ENCODE peak calls at places on chromosomes 1 and 21, in six cellular contexts. J is foreskin fibroblast; P is endodermal cell; H is ascending aorta; M is AG04449; F is CD8-positive, alpha-beta T cell. Z is an unnamed sample.

GRCh38 chr21:46060596-46061061 is 37.3 kb upstream of the COL6A2 start:
- DNase-seq in M (peak), J (peak), F (no peak), P (peak), H (peak), Z (peak)

GRCh38 chr1:1614204-1614953 is 921 bp upstream of the MIB2 start:
- DNase-seq in F (peak), J (peak), M (peak), P (peak), H (no peak), Z (peak)

GRCh38 chr1:33276573-33277298 is 20.4 kb downstream of the ZNF362 start:
- DNase-seq in F (no peak), M (no peak), H (no peak), J (no peak), P (no peak), Z (no peak)

GRCh38 chr1:41783189-41783639 is 135.5 kb downstream of the HIVEP3 start:
- DNase-seq in M (peak), P (no peak), J (peak), F (no peak), H (no peak), Z (peak)

GRCh38 chr1:109959632-109959973 is 25.0 kb upstream of the AHCYL1 start:
- DNase-seq in P (no peak), F (no peak), M (no peak), J (no peak), H (no peak), Z (no peak)

GRCh38 chr1:84539972-84540371 is 33.6 kb upstream of the GNG5 start:
- DNase-seq in H (no peak), P (no peak), J (no peak), M (no peak), F (no peak), Z (no peak)

GRCh38 chr1:182677393-182678098 is 6.8 kb downstream of the RGS8 start:
- DNase-seq in J (no peak), P (no peak), M (no peak), H (no peak), F (no peak), Z (no peak)

GRCh38 chr21:38380391-38381137 is 117.7 kb downstream of the ERG start:
- DNase-seq in M (no peak), P (no peak), H (peak), J (no peak), F (no peak), Z (peak)

GRCh38 chr21:38499296-38499695 is 1.0 kb upstream of the ERG start:
- DNase-seq in P (no peak), H (no peak), J (no peak), F (no peak), M (no peak), Z (peak)

GRCh38 chr1:184882649-184883303 is 91.5 kb downstream of the NIBAN1 start:
- DNase-seq in J (no peak), M (no peak), P (no peak), F (no peak), H (peak), Z (peak)

GRCh38 chr1:58927722-58928085 is 143.9 kb upstream of the JUN start:
- DNase-seq in H (no peak), M (no peak), J (no peak), P (peak), F (no peak), Z (no peak)

GRCh38 chr1:221440658-221441057 is 301.2 kb downstream of the DUSP10 start:
- DNase-seq in J (peak), M (no peak), P (no peak), H (no peak), F (no peak), Z (no peak)

GRCh38 chr1:79749607-79750006 is 743.1 kb upstream of the ADGRL4 start:
- DNase-seq in J (no peak), H (no peak), P (no peak), F (no peak), M (no peak), Z (no peak)

GRCh38 chr1:60111118-60111517 is 37.5 kb upstream of the C1orf87 start:
- DNase-seq in H (no peak), M (no peak), J (no peak), P (no peak), F (no peak), Z (no peak)

GRCh38 chr1:3905266-3905952 is 5.3 kb upstream of the C1orf174 start:
- DNase-seq in M (no peak), F (no peak), P (no peak), J (no peak), H (no peak), Z (no peak)

GRCh38 chr1:74673351-74674111 is at the start of gene ERICH3:
- DNase-seq in H (no peak), F (no peak), M (no peak), J (no peak), P (peak), Z (peak)

GRCh38 chr1:68057050-68057449 is 6.6 kb upstream of the DIRAS3 start:
- DNase-seq in J (no peak), F (no peak), M (no peak), H (no peak), P (no peak), Z (no peak)

GRCh38 chr1:89821322-89822108 is 683 bp downstream of the LRRC8D start:
- DNase-seq in P (peak), F (peak), J (no peak), M (no peak), H (peak), Z (no peak)

GRCh38 chr1:89822109-89822962 is 1.5 kb downstream of the LRRC8D start:
- DNase-seq in J (no peak), M (no peak), H (no peak), F (no peak), P (peak), Z (no peak)

GRCh38 chr1:89820423-89821321 is at the start of gene LRRC8D:
- DNase-seq in H (peak), M (no peak), J (peak), P (peak), F (peak), Z (peak)

GRCh38 chr1:89823679-89824292 is 3.0 kb downstream of the LRRC8D start:
- DNase-seq in M (no peak), H (no peak), F (no peak), P (no peak), J (no peak), Z (peak)

GRCh38 chr1:89822999-89823628 is 2.3 kb downstream of the LRRC8D start:
- DNase-seq in J (peak), H (no peak), M (no peak), F (no peak), P (no peak), Z (peak)
- H3K4me3 ChIP-seq in J (no peak), H (no peak), M (no peak), F (no peak), P (no peak), Z (no peak)

GRCh38 chr1:28736450-28737244 is at the start of gene YTHDF2:
- DNase-seq in F (peak), J (peak), M (peak), P (peak), H (peak), Z (peak)
- H3K4me3 ChIP-seq in F (peak), J (peak), M (peak), P (peak), H (peak), Z (peak)

DNA sequence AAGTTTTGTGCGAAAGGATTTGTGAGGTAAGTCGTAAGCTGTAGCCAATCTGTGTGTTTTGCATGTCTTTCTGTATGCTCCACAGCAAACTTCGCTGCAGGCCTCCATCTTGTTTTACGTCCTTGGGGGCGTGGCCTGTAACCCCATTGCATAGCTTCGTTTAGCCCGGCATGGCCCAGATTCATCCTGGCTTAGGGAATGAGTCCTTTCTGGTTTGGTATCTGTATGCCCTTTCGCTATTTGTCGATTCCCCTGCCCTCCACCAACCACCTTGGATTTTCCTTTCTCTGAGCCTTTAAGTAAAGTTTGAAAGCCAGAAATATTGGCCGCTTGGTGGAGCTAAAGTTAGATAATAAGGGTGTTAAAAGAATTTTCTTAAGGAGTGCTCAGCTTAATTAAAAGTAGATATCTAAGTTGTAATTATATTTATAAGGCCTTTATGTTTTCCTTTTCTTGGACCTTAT is 1.1 kb downstream of the THEM4 start:
- DNase-seq in M (no peak), F (no peak), H (no peak), P (peak), J (no peak), Z (peak)
- H3K4me3 ChIP-seq in M (peak), F (peak), H (peak), P (peak), J (peak), Z (peak)

GRCh38 chr1:26911399-26912146 is 2.2 kb downstream of the NR0B2 start:
- DNase-seq in M (no peak), J (no peak), P (no peak), F (no peak), H (no peak), Z (no peak)

GRCh38 chr1:26913754-26914619 is at the start of gene NR0B2:
- DNase-seq in H (no peak), J (no peak), P (peak), M (no peak), F (no peak), Z (no peak)

GRCh38 chr1:26910343-26911160 is 3.2 kb downstream of the NR0B2 start:
- DNase-seq in J (no peak), M (no peak), H (no peak), F (no peak), P (no peak), Z (no peak)

GRCh38 chr1:26913389-26913753 is 404 bp downstream of the NR0B2 start:
- DNase-seq in M (no peak), P (no peak), J (no peak), H (no peak), F (no peak), Z (no peak)

DNA sequence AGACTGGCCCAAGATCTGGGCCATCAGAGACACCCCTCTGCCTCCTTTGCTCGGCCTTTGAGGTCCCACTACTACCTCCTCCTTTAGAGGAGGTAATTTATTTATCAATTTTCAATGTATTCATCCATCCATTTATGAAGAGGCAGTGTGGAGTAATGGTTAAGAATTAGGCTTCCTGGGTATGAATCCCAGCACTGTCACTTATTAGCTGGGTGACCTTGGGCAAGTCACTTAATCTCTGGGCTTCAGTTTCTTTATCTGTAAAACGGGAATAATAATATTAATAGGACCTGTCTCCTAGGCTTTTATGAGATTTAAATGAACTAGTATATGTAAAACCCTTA is 1.7 kb downstream of the NR0B2 start:
- DNase-seq in M (no peak), P (no peak), J (no peak), F (no peak), H (no peak), Z (no peak)
- H3K4me3 ChIP-seq in M (no peak), P (no peak), J (no peak), F (no peak), H (no peak), Z (no peak)

GRCh38 chr21:42745511-42746239 is 92.3 kb downstream of the PDE9A start:
- DNase-seq in F (no peak), H (no peak), P (no peak), M (no peak), J (no peak), Z (no peak)
- H3K4me3 ChIP-seq in F (peak), H (no peak), P (no peak), M (no peak), J (no peak), Z (no peak)